ENCODE peak calls at places on chromosome 15, in ten cellular contexts. Z is HS-27A; V is sigmoid colon; P is H9; D is astrocyte of the cerebellum; F is kidney tubule cell; J is transverse colon; M is HuH-7; X is stimulated activated naive B cell treated with anti-CD40 and anti-IgM and Interleukin-4, amounts not matched to agents 10 μg/mL and 1 μg/mL and 100 μg/mL, for 72 hours; B is DND-41. C is an unnamed sample.

GRCh38 chr15:63880744-63881143 is 47.0 kb upstream of the HERC1 start:
- DNase-seq in B (no peak), Z (no peak), V (no peak), P (no peak), F (peak; percentile 68), M (no peak), X (peak; percentile 49), J (no peak), D (no peak), C (no peak)

GRCh38 chr15:68629519-68630204 is 50.9 kb downstream of the CORO2B start:
- DNase-seq in X (no peak), B (no peak), D (no peak), M (no peak), F (no peak), P (no peak), Z (no peak), V (no peak), J (no peak), C (no peak)

GRCh38 chr15:78064544-78064943 is 13.0 kb downstream of the TBC1D2B start:
- DNase-seq in B (no peak), X (no peak), Z (no peak), V (no peak), P (no peak), D (no peak), J (no peak), F (no peak), M (no peak), C (no peak)

GRCh38 chr15:40029979-40030893 is 8.7 kb downstream of the SRP14 start:
- DNase-seq in D (no peak), P (no peak), F (peak; percentile 29), Z (no peak), J (peak; percentile 34), X (no peak), V (no peak), M (no peak), B (peak; percentile 43), C (no peak)

GRCh38 chr15:99566157-99566900 is 545 bp downstream of the MEF2A start:
- DNase-seq in X (peak; percentile 26), P (peak; percentile 40), D (no peak), J (peak; percentile 41), Z (no peak), F (peak; percentile 12), B (peak; percentile 34), M (peak; percentile 26), V (peak; percentile 75), C (no peak)

GRCh38 chr15:39487180-39487735 is 93.6 kb upstream of the THBS1 start:
- DNase-seq in M (no peak), Z (no peak), J (no peak), B (no peak), F (no peak), D (no peak), P (no peak), V (no peak), X (no peak), C (no peak)

GRCh38 chr15:87686308-87686707 is 570.2 kb downstream of the NTRK3 start:
- DNase-seq in F (no peak), Z (no peak), D (no peak), B (no peak), X (no peak), M (no peak), V (no peak), J (no peak), P (no peak), C (no peak)

GRCh38 chr15:84797801-84798200 is 19.4 kb upstream of the ALPK3 start:
- DNase-seq in P (no peak), B (no peak), J (no peak), Z (no peak), M (no peak), D (no peak), V (no peak), F (no peak), X (no peak), C (no peak)

GRCh38 chr15:63374686-63375520 is 6.7 kb downstream of the CA12 start:
- DNase-seq in D (peak; percentile 63), Z (peak; percentile 51), P (no peak), F (peak; percentile 63), J (no peak), B (no peak), V (no peak), M (no peak), X (no peak), C (peak; percentile 95)

GRCh38 chr15:44188810-44189209 is 6.3 kb downstream of the FRMD5 start:
- DNase-seq in V (no peak), D (no peak), X (no peak), J (no peak), F (no peak), M (no peak), Z (no peak), P (no peak), B (no peak), C (no peak)

GRCh38 chr15:39479916-39480315 is 101.0 kb upstream of the THBS1 start:
- DNase-seq in B (no peak), P (no peak), X (no peak), M (no peak), J (no peak), Z (no peak), F (peak; percentile 19), V (no peak), D (no peak), C (no peak)

GRCh38 chr15:31352283-31352880 is 25.7 kb downstream of the KLF13 start:
- DNase-seq in V (no peak), J (peak; percentile 67), B (no peak), Z (no peak), F (no peak), M (no peak), X (no peak), P (no peak), D (no peak), C (peak; percentile 35)

GRCh38 chr15:78993257-78993930 is 48.5 kb upstream of the CTSH start:
- DNase-seq in F (no peak), M (no peak), J (no peak), Z (no peak), D (no peak), P (no peak), X (no peak), B (no peak), V (no peak), C (no peak)

GRCh38 chr15:74543043-74543422 is 2.0 kb downstream of the ARID3B start:
- DNase-seq in P (no peak), B (no peak), F (no peak), Z (no peak), M (no peak), X (no peak), V (no peak), D (no peak), J (no peak), C (no peak)

GRCh38 chr15:100125627-100126231 is 216.0 kb downstream of the ADAMTS17 start:
- DNase-seq in P (no peak), Z (no peak), X (no peak), B (no peak), F (no peak), J (peak; percentile 26), V (peak; percentile 91), D (no peak), M (no peak), C (no peak)

GRCh38 chr15:98272586-98272985 is 312.1 kb downstream of the ARRDC4 start:
- DNase-seq in J (no peak), B (no peak), D (no peak), P (no peak), F (no peak), Z (no peak), V (no peak), M (peak; percentile 15), X (no peak), C (no peak)

GRCh38 chr15:93135459-93135858 is 46.4 kb upstream of the RGMA start:
- DNase-seq in X (no peak), B (no peak), Z (no peak), D (no peak), F (no peak), V (no peak), M (no peak), P (no peak), J (no peak), C (no peak)

GRCh38 chr15:66515901-66516322 is 10.8 kb downstream of the ZWILCH start:
- DNase-seq in D (no peak), B (no peak), F (peak; percentile 38), M (no peak), X (no peak), P (no peak), Z (peak; percentile 24), J (no peak), V (no peak), C (no peak)

GRCh38 chr15:38618242-38618925 is 53.8 kb upstream of the RASGRP1 start:
- DNase-seq in D (no peak), V (no peak), J (no peak), Z (no peak), M (no peak), X (no peak), P (no peak), F (no peak), B (no peak), C (no peak)

GRCh38 chr15:42084465-42085235 is 9.7 kb downstream of the PLA2G4D start:
- DNase-seq in M (peak; percentile 83), V (no peak), Z (no peak), B (no peak), X (no peak), F (peak; percentile 89), P (peak; percentile 89), J (peak; percentile 80), D (no peak), C (no peak)

GRCh38 chr15:84633311-84634227 is 20.5 kb downstream of the WDR73 start:
- DNase-seq in D (peak; percentile 26), V (peak; percentile 83), J (peak; percentile 79), F (peak; percentile 71), B (peak; percentile 43), Z (peak; percentile 64), P (peak; percentile 64), M (peak; percentile 68), X (peak; percentile 46), C (peak; percentile 32)

GRCh38 chr15:84911879-84912660 is 27.6 kb downstream of the SLC28A1 start:
- DNase-seq in B (no peak), X (no peak), V (peak; percentile 97), M (peak; percentile 85), D (peak; percentile 95), F (peak; percentile 99), P (no peak), Z (peak; percentile 94), J (peak; percentile 61), C (peak; percentile 88)

C was measured in retinal pigment epithelial cell.